ENCODE peak calls at places on chromosomes 7 and 10, in five cellular contexts. K is GM23248, C is H9, U is fibroblast of lung, N is neuronal stem cell. G is an unnamed sample.

GRCh38 chr7:83517026-83517700 is 131.8 kb downstream of the SEMA3E start:
- DNase-seq in K (no peak), C (no peak), U (no peak), N (no peak), G (no peak)

GRCh38 chr7:101614939-101615302 is 14.2 kb downstream of the MYL10 start:
- DNase-seq in K (peak; percentile 75), C (no peak), U (no peak), N (no peak), G (no peak)

GRCh38 chr7:80453699-80454340 is 58.0 kb downstream of the GNAT3 start:
- DNase-seq in K (peak; percentile 38), C (no peak), U (peak; percentile 69), N (peak; percentile 3), G (peak; percentile 59)

GRCh38 chr7:5679741-5680473 is 101.6 kb downstream of the RNF216 start:
- DNase-seq in K (no peak), C (no peak), U (no peak), N (no peak), G (no peak)

GRCh38 chr7:18577096-18577771 is 81.7 kb downstream of the HDAC9 start:
- DNase-seq in K (no peak), C (no peak), U (no peak), N (no peak), G (no peak)

GRCh38 chr10:49608166-49608758 is 1.8 kb upstream of the SLC18A3 start:
- DNase-seq in K (no peak), C (peak; percentile 17), U (no peak), N (no peak), G (no peak)

GRCh38 chr10:7260412-7260900 is 150.4 kb downstream of the SFMBT2 start:
- DNase-seq in K (peak; percentile 96), C (peak; percentile 47), U (peak; percentile 100), N (peak; percentile 38), G (peak; percentile 64)

GRCh38 chr7:44486693-44487092 is 3.8 kb downstream of the NUDCD3 start:
- DNase-seq in K (peak; percentile 67), C (no peak), U (peak; percentile 53), N (no peak), G (peak; percentile 43)

GRCh38 chr7:2934984-2935740 is 91.1 kb upstream of the GNA12 start:
- DNase-seq in K (no peak), C (peak; percentile 21), U (no peak), N (no peak), G (no peak)

GRCh38 chr10:43310872-43311271 is 44.0 kb upstream of the RASGEF1A start:
- DNase-seq in K (no peak), C (no peak), U (no peak), N (no peak), G (no peak)

GRCh38 chr10:131177431-131178327 is 133.8 kb downstream of the TCERG1L start:
- DNase-seq in K (no peak), C (peak; percentile 23), U (no peak), N (no peak), G (no peak)

GRCh38 chr7:48976268-48976667 is 51.9 kb downstream of the CDC14C start:
- DNase-seq in K (no peak), C (no peak), U (no peak), N (no peak), G (no peak)

GRCh38 chr7:916291-916941 is 38.1 kb downstream of the ADAP1 start:
- DNase-seq in K (no peak), C (no peak), U (no peak), N (no peak), G (no peak)

GRCh38 chr7:1668486-1668931 is 1.6 kb upstream of the ELFN1 start:
- DNase-seq in K (no peak), C (peak; percentile 58), U (no peak), N (peak; percentile 46), G (no peak)

GRCh38 chr7:139108256-139109187 is 998 bp downstream of the ZC3HAV1 start:
- DNase-seq in K (peak; percentile 55), C (peak; percentile 58), U (peak; percentile 9), N (peak; percentile 15), G (peak; percentile 40)

GRCh38 chr7:7103343-7104313 is 78.7 kb upstream of the C1GALT1 start:
- DNase-seq in K (peak; percentile 78), C (no peak), U (peak; percentile 87), N (no peak), G (peak; percentile 70)

GRCh38 chr7:107322015-107322414 is 147.8 kb upstream of the GPR22 start:
- DNase-seq in K (no peak), C (no peak), U (no peak), N (peak; percentile 8), G (no peak)

GRCh38 chr7:105210721-105211205 is 178.0 kb downstream of the SRPK2 start:
- DNase-seq in K (no peak), C (no peak), U (no peak), N (peak; percentile 9), G (peak; percentile 72)

GRCh38 chr7:112063974-112064373 is 142.2 kb downstream of the DOCK4 start:
- DNase-seq in K (no peak), C (no peak), U (no peak), N (no peak), G (no peak)

GRCh38 chr10:95425592-95426465 is 135.0 kb upstream of the PDLIM1 start:
- DNase-seq in K (no peak), C (no peak), U (no peak), N (no peak), G (no peak)

GRCh38 chr7:74514131-74514591 is 60.5 kb downstream of the GTF2IRD1 start:
- DNase-seq in K (no peak), C (no peak), U (no peak), N (no peak), G (no peak)

GRCh38 chr7:98202367-98203195 is 8.7 kb upstream of the BHLHA15 start:
- DNase-seq in K (no peak), C (no peak), U (no peak), N (no peak), G (no peak)

GRCh38 chr10:46239247-46239646 is 47.5 kb upstream of the ANTXRL start:
- DNase-seq in K (no peak), C (no peak), U (peak; percentile 1), N (no peak), G (no peak)

GRCh38 chr7:121431389-121431788 is 35.3 kb upstream of the FAM3C start:
- DNase-seq in K (no peak), C (no peak), U (no peak), N (no peak), G (no peak)

GRCh38 chr10:11225935-11226334 is 208.3 kb downstream of the CELF2 start:
- DNase-seq in K (no peak), C (no peak), U (no peak), N (no peak), G (no peak)

GRCh38 chr10:79383974-79384606 is 36.8 kb downstream of the PPIF start:
- DNase-seq in K (no peak), C (peak; percentile 19), U (no peak), N (no peak), G (no peak)

GRCh38 chr7:25122373-25122772 is 2.7 kb downstream of the CYCS start:
- DNase-seq in K (peak; percentile 78), C (no peak), U (no peak), N (no peak), G (no peak)

GRCh38 chr7:2405601-2406345 is 2.4 kb downstream of the CHST12 start:
- DNase-seq in K (no peak), C (no peak), U (no peak), N (no peak), G (no peak)

GRCh38 chr7:99108615-99109014 is 35.3 kb downstream of the SMURF1 start:
- DNase-seq in K (peak; percentile 86), C (no peak), U (no peak), N (no peak), G (no peak)

GRCh38 chr7:114415054-114415997 is 711 bp downstream of the FOXP2 start:
- DNase-seq in K (peak; percentile 32), C (no peak), U (peak; percentile 22), N (no peak), G (no peak)

GRCh38 chr10:86661161-86662025 is 6.9 kb upstream of the LDB3 start:
- DNase-seq in K (peak; percentile 48), C (no peak), U (peak; percentile 28), N (no peak), G (no peak)

GRCh38 chr10:97063983-97064837 is 121.5 kb downstream of the SLIT1 start:
- DNase-seq in K (no peak), C (no peak), U (no peak), N (no peak), G (no peak)

GRCh38 chr10:97067716-97068391 is 117.9 kb downstream of the SLIT1 start:
- DNase-seq in K (no peak), C (no peak), U (no peak), N (no peak), G (no peak)

GRCh38 chr10:97066877-97067555 is 118.7 kb downstream of the SLIT1 start:
- DNase-seq in K (no peak), C (no peak), U (no peak), N (no peak), G (no peak)

GRCh38 chr10:97065128-97065527 is 120.6 kb downstream of the SLIT1 start:
- DNase-seq in K (peak; percentile 14), C (no peak), U (no peak), N (no peak), G (no peak)

GRCh38 chr10:97065686-97066679 is 119.8 kb downstream of the SLIT1 start:
- DNase-seq in K (no peak), C (peak; percentile 68), U (no peak), N (no peak), G (no peak)
- H2AFZ ChIP-seq in K (no peak overlapping the region), C (no peak overlapping the region), U (no peak overlapping the region), N (no peak overlapping the region), G (no peak overlapping the region)

GRCh38 chr10:71720304-71720672 is 710 bp upstream of the C10orf105 start:
- DNase-seq in K (no peak), C (no peak), U (no peak), N (no peak), G (no peak)
- H2AFZ ChIP-seq in K (no peak overlapping the region), C (no peak overlapping the region), U (no peak overlapping the region), N (no peak overlapping the region), G (no peak overlapping the region)

GRCh38 chr10:124220971-124221355 is 127.6 kb upstream of the CHST15 start:
- DNase-seq in K (no peak), C (no peak), U (no peak), N (no peak), G (no peak)
- H2AFZ ChIP-seq in K (no peak overlapping the region), C (no peak overlapping the region), U (no peak overlapping the region), N (no peak overlapping the region), G (no peak overlapping the region)

GRCh38 chr7:41183741-41184140 is 519.1 kb downstream of the INHBA start:
- DNase-seq in K (no peak), C (no peak), U (no peak), N (no peak), G (no peak)
- H2AFZ ChIP-seq in K (no peak overlapping the region), C (no peak overlapping the region), U (no peak overlapping the region), N (no peak overlapping the region), G (no peak overlapping the region)